ENCODE peak calls at places on chromosomes 12 and 14, in ten cellular contexts. F is NCI-H1417; P is DMS153; V is mesothelial cell of epicardium; I is HEK293T; O is small intestine; Y is endodermal cell; B is stimulated activated CD4-positive, alpha-beta T cell treated with anti-CD3 and anti-CD28 coated beads, Interleukin-2, amount 100 ng/mL, for 48 hours; R is H1; D is transverse colon. T is an unnamed sample.
A peak's percentile ranks its signal among the peaks of the same experiment; 100 is the strongest.

GRCh38 chr12:19244312-19244711 is 114.8 kb downstream of the PLEKHA5 start:
- DNase-seq in I (no peak), P (no peak), R (no peak), B (no peak), F (no peak), Y (no peak), V (no peak), O (peak; percentile 14), D (no peak), T (no peak)

GRCh38 chr12:89156324-89156723 is 196.0 kb downstream of the DUSP6 start:
- DNase-seq in B (no peak), D (no peak), F (no peak), I (no peak), Y (no peak), R (no peak), P (no peak), O (no peak), V (no peak), T (no peak)

GRCh38 chr12:116708826-116709756 is 28.8 kb downstream of the SPRING1 start:
- DNase-seq in I (no peak), Y (peak; percentile 78), D (peak; percentile 51), B (peak; percentile 36), O (peak; percentile 67), V (no peak), P (peak; percentile 86), F (peak; percentile 93), R (no peak), T (peak; percentile 46)

GRCh38 chr12:106519587-106519986 is 63.2 kb upstream of the RFX4 start:
- DNase-seq in V (no peak), R (no peak), D (no peak), P (no peak), Y (no peak), B (no peak), I (no peak), O (no peak), F (no peak), T (no peak)

GRCh38 chr14:35335388-35336092 is 43.4 kb downstream of the PSMA6 start:
- DNase-seq in B (no peak), F (no peak), I (no peak), R (peak; percentile 39), D (peak; percentile 94), Y (no peak), P (no peak), O (peak; percentile 99), V (no peak), T (no peak)

GRCh38 chr14:102590667-102591099 is 1.8 kb upstream of the RCOR1 start:
- DNase-seq in V (no peak), F (no peak), I (no peak), D (peak; percentile 26), R (peak; percentile 69), Y (peak; percentile 90), O (peak; percentile 92), P (no peak), B (no peak), T (no peak)

GRCh38 chr12:33180921-33181320 is 258.7 kb downstream of the SYT10 start:
- DNase-seq in B (no peak), P (no peak), D (no peak), O (no peak), F (no peak), V (no peak), I (no peak), Y (no peak), R (no peak), T (peak; percentile 52)

GRCh38 chr12:71152838-71153237 is 5.0 kb downstream of the TSPAN8 start:
- DNase-seq in V (no peak), R (no peak), P (no peak), D (no peak), I (no peak), B (no peak), O (peak; percentile 82), Y (no peak), F (no peak), T (no peak)

GRCh38 chr12:101933866-101934514 is 56.6 kb downstream of the DRAM1 start:
- DNase-seq in R (no peak), O (no peak), V (no peak), I (no peak), P (no peak), Y (no peak), B (no peak), D (no peak), F (no peak), T (no peak)

GRCh38 chr14:97329701-97330100 is 532.5 kb downstream of the VRK1 start:
- DNase-seq in Y (peak; percentile 52), D (no peak), R (no peak), O (no peak), B (no peak), F (peak; percentile 23), V (no peak), I (no peak), P (peak; percentile 35), T (no peak)

GRCh38 chr14:106039400-106039799 is 513.0 kb downstream of the TMEM121 start:
- DNase-seq in R (no peak), P (peak; percentile 2), D (peak; percentile 29), I (no peak), Y (no peak), V (no peak), O (no peak), F (peak; percentile 52), B (peak; percentile 72), T (no peak)

GRCh38 chr12:114697741-114698565 is 14.0 kb upstream of the TBX3 start:
- DNase-seq in O (no peak), B (no peak), D (no peak), V (no peak), I (no peak), F (no peak), P (no peak), Y (peak; percentile 79), R (peak; percentile 72), T (no peak)

GRCh38 chr12:125114365-125115141 is 49.3 kb downstream of the AACS start:
- DNase-seq in O (no peak), B (no peak), I (no peak), Y (no peak), F (no peak), V (no peak), R (no peak), P (no peak), D (no peak), T (no peak)

GRCh38 chr12:3538691-3539030 is 47.7 kb downstream of the PRMT8 start:
- DNase-seq in I (no peak), P (peak; percentile 25), V (no peak), D (no peak), B (no peak), F (peak; percentile 86), R (no peak), O (no peak), Y (peak; percentile 29), T (no peak)

GRCh38 chr14:104428333-104428851 is 151.2 kb upstream of the C14orf180 start:
- DNase-seq in P (no peak), B (no peak), Y (no peak), D (no peak), F (peak; percentile 66), R (no peak), V (no peak), I (no peak), O (no peak), T (no peak)

GRCh38 chr12:9134981-9135628 is 19.4 kb upstream of the A2M start:
- DNase-seq in O (peak; percentile 1), V (no peak), I (peak; percentile 23), R (peak; percentile 45), D (no peak), P (no peak), F (peak; percentile 8), Y (peak; percentile 69), B (peak; percentile 6), T (no peak)

GRCh38 chr12:47408171-47408871 is 297.5 kb downstream of the RPAP3 start:
- DNase-seq in D (peak; percentile 16), P (peak; percentile 69), O (peak; percentile 26), Y (peak; percentile 83), V (no peak), I (no peak), F (peak; percentile 32), R (no peak), B (no peak), T (no peak)

GRCh38 chr14:103613517-103613916 is 15.5 kb upstream of the KLC1 start:
- DNase-seq in O (no peak), D (peak; percentile 14), V (no peak), Y (no peak), P (no peak), F (no peak), B (no peak), I (no peak), R (no peak), T (no peak)

GRCh38 chr12:112801055-112801454 is 9.5 kb downstream of the RPH3A start:
- DNase-seq in D (no peak), B (no peak), O (no peak), F (no peak), Y (no peak), I (no peak), V (no peak), P (no peak), R (no peak), T (no peak)

GRCh38 chr14:64663174-64663573 is 41.0 kb upstream of the PLEKHG3 start:
- DNase-seq in P (no peak), O (peak; percentile 48), R (no peak), F (peak; percentile 80), I (no peak), B (no peak), V (no peak), D (no peak), Y (no peak), T (no peak)

GRCh38 chr14:57060276-57060956 is 208.3 kb downstream of the EXOC5 start:
- DNase-seq in R (no peak), Y (peak; percentile 56), V (no peak), P (no peak), I (no peak), F (no peak), D (no peak), B (peak; percentile 7), O (peak; percentile 72), T (no peak)

GRCh38 chr12:2286051-2286450 is 233.3 kb downstream of the CACNA1C start:
- DNase-seq in I (no peak), D (no peak), O (no peak), V (no peak), B (no peak), F (peak; percentile 31), R (no peak), P (no peak), Y (no peak), T (no peak)

GRCh38 chr14:81728447-81728846 is 194.8 kb upstream of the SEL1L start:
- DNase-seq in V (no peak), Y (no peak), D (no peak), F (no peak), O (no peak), B (no peak), R (no peak), P (no peak), I (no peak), T (no peak)